ENCODE peak calls at places on chromosomes 2 and 18, in seven cellular contexts. One of them, this sample, is unnamed. For H3K4me1, the result is how much of the 10 kb centered on the place peaks cover.

GRCh38 chr2:192585418-192585817 is 390.7 kb upstream of the TMEFF2 start:
- DNase-seq in HepG2: no peak
- DNase-seq in K562: no peak
- DNase-seq in GM12878: no peak
- DNase-seq in SK-N-SH: no peak
- DNase-seq in HCT116: no peak
- DNase-seq in H1: no peak
- DNase-seq in this sample: no peak

GRCh38 chr2:213740453-213740852 is 456.2 kb downstream of the SPAG16 start:
- DNase-seq in HCT116: no peak
- DNase-seq in GM12878: no peak
- DNase-seq in SK-N-SH: no peak
- DNase-seq in HepG2: no peak
- DNase-seq in H1: no peak
- DNase-seq in K562: no peak
- DNase-seq in this sample: no peak

GRCh38 chr2:11774600-11774999 is 28.2 kb downstream of the LPIN1 start:
- DNase-seq in HCT116: no peak
- DNase-seq in K562: no peak
- DNase-seq in H1: no peak
- DNase-seq in HepG2: no peak
- DNase-seq in GM12878: no peak
- DNase-seq in SK-N-SH: no peak
- DNase-seq in this sample: no peak

GRCh38 chr2:38021589-38021988 is 54.4 kb downstream of the CYP1B1 start:
- DNase-seq in SK-N-SH: no peak
- DNase-seq in H1: no peak
- DNase-seq in GM12878: no peak
- DNase-seq in HCT116: no peak
- DNase-seq in K562: no peak
- DNase-seq in HepG2: no peak
- DNase-seq in this sample: no peak

GRCh38 chr2:140855471-140855870 is 1275.3 kb downstream of the LRP1B start:
- DNase-seq in H1: no peak
- DNase-seq in SK-N-SH: no peak
- DNase-seq in HCT116: no peak
- DNase-seq in K562: no peak
- DNase-seq in GM12878: no peak
- DNase-seq in HepG2: no peak
- DNase-seq in this sample: no peak

GRCh38 chr2:10931710-10932255 is 20.0 kb downstream of the KCNF1 start:
- DNase-seq in HCT116: no peak
- DNase-seq in K562: no peak
- DNase-seq in GM12878: no peak
- DNase-seq in HepG2: no peak
- DNase-seq in SK-N-SH: no peak
- DNase-seq in H1: no peak
- DNase-seq in this sample: peak

GRCh38 chr18:58262581-58262980 is 218.6 kb downstream of the NEDD4L start:
- DNase-seq in HepG2: no peak
- DNase-seq in SK-N-SH: no peak
- DNase-seq in GM12878: no peak
- DNase-seq in H1: no peak
- DNase-seq in K562: no peak
- DNase-seq in HCT116: no peak
- DNase-seq in this sample: no peak

GRCh38 chr2:160482673-160483072 is 10.9 kb downstream of the RBMS1 start:
- DNase-seq in GM12878: no peak
- DNase-seq in HCT116: no peak
- DNase-seq in H1: no peak
- DNase-seq in SK-N-SH: peak
- DNase-seq in K562: no peak
- DNase-seq in HepG2: no peak
- DNase-seq in this sample: no peak

GRCh38 chr2:62150597-62151305 is 45.2 kb upstream of the B3GNT2 start:
- DNase-seq in H1: no peak
- DNase-seq in K562: no peak
- DNase-seq in SK-N-SH: no peak
- DNase-seq in GM12878: no peak
- DNase-seq in HepG2: no peak
- DNase-seq in HCT116: no peak
- DNase-seq in this sample: no peak

GRCh38 chr2:88656690-88657089 is 29.4 kb upstream of the EIF2AK3 start:
- DNase-seq in GM12878: no peak
- DNase-seq in H1: no peak
- DNase-seq in HCT116: no peak
- DNase-seq in K562: no peak
- DNase-seq in SK-N-SH: no peak
- DNase-seq in HepG2: no peak
- DNase-seq in this sample: no peak

GRCh38 chr18:62938006-62938405 is 222.7 kb downstream of the PHLPP1 start:
- DNase-seq in K562: no peak
- DNase-seq in SK-N-SH: no peak
- DNase-seq in GM12878: no peak
- DNase-seq in HCT116: no peak
- DNase-seq in HepG2: no peak
- DNase-seq in H1: no peak
- DNase-seq in this sample: no peak

GRCh38 chr2:173815778-173816177 is 149.4 kb downstream of the SP3 start:
- DNase-seq in H1: no peak
- DNase-seq in HCT116: no peak
- DNase-seq in GM12878: no peak
- DNase-seq in SK-N-SH: no peak
- DNase-seq in HepG2: no peak
- DNase-seq in K562: peak
- DNase-seq in this sample: no peak
- TF ChIP-seq SIN3A in H1: no peak
- TF ChIP-seq SIN3A in HCT116: no peak
- TF ChIP-seq SIN3A in GM12878: no peak
- TF ChIP-seq SIN3A in SK-N-SH: no peak
- TF ChIP-seq SIN3A in HepG2: no peak
- TF ChIP-seq SIN3A in K562: no peak
- TF ChIP-seq SIN3A in this sample: no peak

GRCh38 chr2:60474301-60474700 is 79.2 kb downstream of the BCL11A start:
- DNase-seq in H1: no peak
- DNase-seq in K562: no peak
- DNase-seq in HepG2: no peak
- DNase-seq in GM12878: no peak
- DNase-seq in SK-N-SH: no peak
- DNase-seq in HCT116: no peak
- DNase-seq in this sample: no peak
- H3K4me1 ChIP-seq in H1: half or more
- H3K4me1 ChIP-seq in K562: under half
- H3K4me1 ChIP-seq in HepG2: under half
- H3K4me1 ChIP-seq in GM12878: under half
- H3K4me1 ChIP-seq in SK-N-SH: under half
- H3K4me1 ChIP-seq in HCT116: under half
- H3K4me1 ChIP-seq in this sample: under half

GRCh38 chr2:99689135-99689742 is 199.4 kb upstream of the REV1 start:
- DNase-seq in H1: no peak
- DNase-seq in K562: no peak
- DNase-seq in HCT116: no peak
- DNase-seq in GM12878: no peak
- DNase-seq in HepG2: no peak
- DNase-seq in SK-N-SH: no peak
- DNase-seq in this sample: no peak
- H3K27ac ChIP-seq in H1: no peak
- H3K27ac ChIP-seq in K562: no peak
- H3K27ac ChIP-seq in HCT116: no peak
- H3K27ac ChIP-seq in GM12878: no peak
- H3K27ac ChIP-seq in HepG2: no peak
- H3K27ac ChIP-seq in SK-N-SH: no peak
- H3K27ac ChIP-seq in this sample: no peak

GRCh38 chr2:39671606-39672005 is 5.9 kb downstream of the TMEM178A start:
- DNase-seq in SK-N-SH: no peak
- DNase-seq in K562: no peak
- DNase-seq in H1: no peak
- DNase-seq in HCT116: no peak
- DNase-seq in HepG2: no peak
- DNase-seq in GM12878: no peak
- DNase-seq in this sample: no peak
- TF ChIP-seq SIN3A in SK-N-SH: no peak
- TF ChIP-seq SIN3A in K562: no peak
- TF ChIP-seq SIN3A in H1: no peak
- TF ChIP-seq SIN3A in HCT116: no peak
- TF ChIP-seq SIN3A in HepG2: no peak
- TF ChIP-seq SIN3A in GM12878: no peak
- TF ChIP-seq SIN3A in this sample: no peak

GRCh38 chr18:77069482-77069881 is 63.1 kb downstream of the MBP start:
- DNase-seq in GM12878: no peak
- DNase-seq in K562: no peak
- DNase-seq in SK-N-SH: no peak
- DNase-seq in HepG2: no peak
- DNase-seq in HCT116: no peak
- DNase-seq in H1: no peak
- DNase-seq in this sample: no peak
- H3K4me1 ChIP-seq in GM12878: half or more
- H3K4me1 ChIP-seq in K562: under half
- H3K4me1 ChIP-seq in SK-N-SH: under half
- H3K4me1 ChIP-seq in HepG2: under half
- H3K4me1 ChIP-seq in HCT116: under half
- H3K4me1 ChIP-seq in H1: under half
- H3K4me1 ChIP-seq in this sample: half or more

GRCh38 chr2:43043471-43043870 is 182.9 kb downstream of the ZFP36L2 start:
- DNase-seq in H1: no peak
- DNase-seq in HCT116: no peak
- DNase-seq in HepG2: no peak
- DNase-seq in K562: no peak
- DNase-seq in SK-N-SH: no peak
- DNase-seq in GM12878: no peak
- DNase-seq in this sample: no peak
- H3K27ac ChIP-seq in H1: no peak
- H3K27ac ChIP-seq in HCT116: no peak
- H3K27ac ChIP-seq in HepG2: no peak
- H3K27ac ChIP-seq in K562: no peak
- H3K27ac ChIP-seq in SK-N-SH: no peak
- H3K27ac ChIP-seq in GM12878: no peak
- H3K27ac ChIP-seq in this sample: peak

DNA sequence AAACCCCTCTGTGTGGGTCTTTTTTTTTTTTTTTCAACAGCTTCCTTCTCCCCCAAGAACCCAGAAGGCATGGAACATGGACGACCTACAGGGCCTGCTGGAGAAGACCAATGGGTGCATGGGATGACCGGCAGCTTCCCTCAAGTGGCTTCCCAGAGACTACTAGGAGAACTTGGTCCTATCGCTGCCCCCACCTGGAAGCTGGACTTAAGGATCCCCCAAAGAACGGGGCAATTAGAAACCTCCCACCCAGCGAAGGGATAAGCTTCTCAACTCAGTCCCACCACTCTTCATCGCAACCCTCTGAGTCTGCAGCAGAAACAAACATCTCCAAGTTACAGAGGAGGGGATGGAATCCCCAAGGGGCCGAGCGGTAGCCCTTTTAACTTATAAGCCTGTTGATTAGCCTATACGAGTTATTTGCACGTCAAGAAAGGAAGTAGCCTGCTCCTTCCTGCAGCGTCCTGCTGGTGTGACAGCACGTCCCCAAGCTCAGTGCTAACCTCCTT is 1.4 kb downstream of the ACTR1B start:
- DNase-seq in GM12878: no peak
- DNase-seq in HepG2: no peak
- DNase-seq in SK-N-SH: no peak
- DNase-seq in H1: no peak
- DNase-seq in K562: peak
- DNase-seq in HCT116: no peak
- DNase-seq in this sample: no peak
- TF ChIP-seq SIN3A in GM12878: no peak
- TF ChIP-seq SIN3A in HepG2: no peak
- TF ChIP-seq SIN3A in SK-N-SH: no peak
- TF ChIP-seq SIN3A in H1: no peak
- TF ChIP-seq SIN3A in K562: no peak
- TF ChIP-seq SIN3A in HCT116: no peak
- TF ChIP-seq SIN3A in this sample: no peak

DNA sequence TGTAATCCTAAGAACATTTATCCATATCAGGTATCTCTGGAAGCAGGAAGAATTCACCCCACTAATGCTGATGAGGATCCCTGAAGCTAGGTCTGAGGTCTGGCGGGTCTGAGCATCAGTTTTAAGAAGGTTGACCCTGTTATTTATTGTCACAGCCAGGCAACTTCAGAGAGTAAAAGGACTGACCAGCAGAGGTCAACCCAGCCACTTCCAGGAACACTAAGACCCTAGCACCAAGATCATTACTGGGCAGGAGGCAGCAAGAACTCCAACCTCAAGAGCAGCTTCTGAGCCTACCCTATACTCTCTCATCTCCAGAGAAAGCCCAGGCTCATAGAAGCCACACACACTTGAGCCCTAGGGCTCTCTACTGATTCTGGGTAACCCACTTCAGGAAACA is 901.4 kb downstream of the DCDC2C start:
- DNase-seq in GM12878: no peak
- DNase-seq in HepG2: no peak
- DNase-seq in H1: no peak
- DNase-seq in SK-N-SH: no peak
- DNase-seq in K562: no peak
- DNase-seq in HCT116: no peak
- DNase-seq in this sample: no peak
- H3K4me1 ChIP-seq in GM12878: under half
- H3K4me1 ChIP-seq in HepG2: under half
- H3K4me1 ChIP-seq in H1: under half
- H3K4me1 ChIP-seq in SK-N-SH: under half
- H3K4me1 ChIP-seq in K562: under half
- H3K4me1 ChIP-seq in HCT116: under half
- H3K4me1 ChIP-seq in this sample: under half

DNA sequence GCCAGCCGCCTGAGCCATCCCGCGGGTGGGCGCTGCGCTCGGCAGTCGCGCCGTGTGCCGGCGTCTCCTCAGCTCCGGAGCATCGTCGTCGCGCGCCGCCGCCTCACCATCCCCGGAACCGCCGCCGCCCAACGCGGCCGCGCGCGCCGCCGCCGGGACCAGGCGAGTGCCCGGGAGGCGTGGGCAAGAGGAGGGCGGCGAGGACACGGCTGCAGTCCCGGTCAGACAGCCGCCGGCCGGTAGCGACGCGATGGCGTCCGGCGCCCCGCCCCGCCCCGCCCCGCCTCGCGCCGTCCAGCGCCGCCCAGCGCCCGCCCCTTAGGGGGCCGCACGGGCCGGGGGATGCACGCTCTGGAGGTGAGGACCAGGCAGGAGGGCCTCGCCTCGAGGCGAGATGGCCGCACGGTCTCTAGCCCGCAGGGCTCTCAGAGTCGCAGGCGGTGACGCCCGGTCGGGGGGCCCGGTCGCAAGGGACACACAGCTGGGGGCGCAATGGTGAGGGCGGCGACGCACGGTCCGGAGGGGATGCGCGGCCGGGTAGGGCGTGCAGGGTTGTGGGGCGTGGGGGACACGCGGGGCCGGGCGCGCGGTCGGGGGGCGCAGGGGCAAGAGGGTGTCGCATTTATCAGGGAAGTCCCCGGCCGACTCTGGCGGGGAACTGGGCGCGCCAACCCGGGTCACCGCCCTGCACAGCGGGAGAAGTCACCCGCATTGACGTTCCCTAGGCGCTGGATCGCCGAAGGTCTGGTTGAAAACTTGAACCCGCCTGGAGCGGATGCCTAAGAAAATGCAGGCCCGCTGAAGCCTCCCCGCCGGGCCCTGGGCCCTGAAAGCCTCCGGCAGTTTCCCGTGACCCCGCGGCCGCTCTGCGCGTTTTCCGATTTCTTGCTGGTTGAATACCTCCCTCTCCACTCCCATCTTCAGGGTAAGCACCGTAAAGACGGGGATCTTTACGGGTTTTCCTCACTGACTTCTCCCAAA is at the start of gene SPIRE1:
- DNase-seq in K562: peak
- DNase-seq in SK-N-SH: peak
- DNase-seq in HepG2: peak
- DNase-seq in H1: peak
- DNase-seq in HCT116: no peak
- DNase-seq in GM12878: no peak
- DNase-seq in this sample: no peak
- H3K27ac ChIP-seq in K562: peak
- H3K27ac ChIP-seq in SK-N-SH: peak
- H3K27ac ChIP-seq in HepG2: peak
- H3K27ac ChIP-seq in H1: no peak
- H3K27ac ChIP-seq in HCT116: peak
- H3K27ac ChIP-seq in GM12878: no peak
- H3K27ac ChIP-seq in this sample: peak

This sample was measured in Panc1.